ENCODE peak calls at places on chromosomes 4 and X, in ten cellular contexts. B is stomach, T is H1, N is IMR-90, V is GM12892, E is testis, K is Peyer's patch, W is ovary, G is lower leg skin, L is heart left ventricle. P is an unnamed sample.

GRCh38 chrX:17744896-17745523 is 7.7 kb downstream of the SCML1 start:
- DNase-seq in B (no peak), T (no peak), N (no peak), V (no peak), E (no peak), K (no peak), W (no peak), G (no peak), L (no peak), P (peak)

GRCh38 chr4:108738307-108738706 is 24.5 kb downstream of the ETNPPL start:
- DNase-seq in B (no peak), T (no peak), N (peak), V (no peak), E (no peak), K (no peak), W (no peak), G (no peak), L (no peak), P (no peak)

GRCh38 chrX:150730719-150731118 is 37.5 kb downstream of the MTMR1 start:
- DNase-seq in B (no peak), T (no peak), N (peak), V (no peak), E (no peak), K (no peak), W (no peak), G (no peak), L (no peak), P (no peak)

GRCh38 chr4:151233600-151233999 is 43.4 kb upstream of the PRSS48 start:
- DNase-seq in B (no peak), T (no peak), N (no peak), V (no peak), E (no peak), K (no peak), W (no peak), G (no peak), L (no peak), P (no peak)

GRCh38 chr4:169956441-169956840 is 69.8 kb downstream of the MFAP3L start:
- DNase-seq in B (no peak), T (no peak), N (no peak), V (no peak), E (no peak), K (no peak), W (no peak), G (no peak), L (no peak), P (no peak)

GRCh38 chr4:25088342-25088952 is 57.7 kb upstream of the LGI2 start:
- DNase-seq in B (no peak), T (no peak), N (peak), V (no peak), E (peak), K (no peak), W (no peak), G (no peak), L (peak), P (peak)

GRCh38 chr4:136900706-136901105 is 631.6 kb downstream of the PCDH18 start:
- DNase-seq in B (no peak), T (no peak), N (no peak), V (no peak), E (no peak), K (no peak), W (no peak), G (no peak), L (no peak), P (peak)

GRCh38 chr4:6692806-6693205 is 872 bp upstream of the S100P start:
- DNase-seq in B (no peak), T (no peak), N (peak), V (no peak), E (no peak), K (no peak), W (no peak), G (no peak), L (no peak), P (no peak)

GRCh38 chrX:100410083-100410590 is at the start of gene PCDH19:
- DNase-seq in B (peak), T (no peak), N (peak), V (peak), E (peak), K (no peak), W (peak), G (no peak), L (peak), P (peak)

GRCh38 chr4:94548571-94548970 is 96.8 kb downstream of the PDLIM5 start:
- DNase-seq in B (no peak), T (no peak), N (peak), V (no peak), E (no peak), K (no peak), W (no peak), G (no peak), L (peak), P (peak)

GRCh38 chrX:12971282-12972003 is 3.5 kb upstream of the TMSB4X start:
- DNase-seq in B (peak), T (no peak), N (no peak), V (no peak), E (peak), K (peak), W (peak), G (no peak), L (peak), P (peak)

GRCh38 chr4:157977086-157977485 is 195.7 kb downstream of the GASK1B start:
- DNase-seq in B (no peak), T (no peak), N (no peak), V (no peak), E (no peak), K (no peak), W (no peak), G (no peak), L (no peak), P (no peak)

GRCh38 chrX:44260609-44261008 is 82.9 kb downstream of the EFHC2 start:
- DNase-seq in B (no peak), T (no peak), N (no peak), V (no peak), E (no peak), K (no peak), W (no peak), G (no peak), L (no peak), P (no peak)

GRCh38 chrX:154317391-154318000 is 21.9 kb downstream of the TKTL1 start:
- DNase-seq in B (no peak), T (no peak), N (peak), V (no peak), E (no peak), K (no peak), W (peak), G (no peak), L (peak), P (no peak)

GRCh38 chrX:128619490-128619889 is 567.3 kb upstream of the ACTRT1 start:
- DNase-seq in B (no peak), T (no peak), N (no peak), V (no peak), E (no peak), K (no peak), W (no peak), G (no peak), L (no peak), P (no peak)

GRCh38 chr4:123397276-123398150 is 918 bp downstream of the SPRY1 start:
- DNase-seq in B (peak), T (no peak), N (peak), V (no peak), E (peak), K (peak), W (peak), G (peak), L (peak), P (peak)

GRCh38 chr4:123396294-123397275 is at the start of gene SPRY1:
- DNase-seq in B (peak), T (peak), N (peak), V (peak), E (peak), K (peak), W (peak), G (peak), L (peak), P (peak)

GRCh38 chr4:123399638-123400358 is 3.2 kb downstream of the SPRY1 start:
- DNase-seq in B (no peak), T (no peak), N (no peak), V (no peak), E (peak), K (no peak), W (no peak), G (no peak), L (no peak), P (peak)

GRCh38 chr4:123398151-123398802 is 1.7 kb downstream of the SPRY1 start:
- DNase-seq in B (peak), T (no peak), N (peak), V (peak), E (peak), K (peak), W (peak), G (peak), L (peak), P (peak)

DNA sequence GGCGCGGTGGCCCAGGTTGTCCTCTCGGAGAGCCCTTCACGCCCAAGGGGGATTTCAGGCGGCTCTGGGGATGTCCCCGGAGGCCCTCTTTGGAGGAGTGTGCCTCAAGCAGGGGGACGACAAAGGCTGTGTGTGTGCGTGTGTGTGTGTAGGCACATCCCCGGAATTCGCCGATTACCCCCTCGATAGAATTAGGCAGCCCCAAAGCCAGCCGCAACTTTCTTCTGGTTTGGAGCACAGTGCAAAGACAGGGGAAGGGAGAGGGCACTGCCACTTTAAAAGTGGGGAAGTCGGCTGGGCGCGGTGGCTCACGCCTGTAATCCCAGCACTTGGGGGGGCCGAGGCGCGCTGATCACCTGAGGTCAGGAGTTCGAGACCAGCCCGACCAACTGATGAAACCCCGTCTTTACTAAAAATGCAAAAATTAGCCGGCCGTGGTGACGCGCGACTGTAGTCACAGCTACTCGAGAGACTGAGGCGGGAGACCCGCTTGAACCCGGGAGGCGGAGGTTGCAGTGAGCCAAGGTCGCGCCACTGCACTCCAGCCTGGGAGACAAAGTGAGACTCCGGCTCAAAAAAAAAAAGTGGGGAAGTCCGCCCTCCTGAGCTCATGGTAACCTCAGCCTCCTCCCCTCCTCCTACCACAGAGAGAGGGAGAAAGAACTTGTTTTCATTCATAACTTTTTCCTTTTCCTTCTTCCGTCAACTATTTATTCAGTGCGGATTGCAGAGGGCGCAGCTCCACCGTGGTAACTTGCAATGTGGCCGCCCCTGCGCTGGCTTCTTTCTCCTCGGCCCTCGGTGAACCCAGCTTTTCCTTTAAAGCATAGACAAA is 2.4 kb downstream of the SPRY1 start:
- DNase-seq in B (peak), T (no peak), N (peak), V (peak), E (peak), K (peak), W (peak), G (peak), L (peak), P (peak)
- TF ChIP-seq POLR2A in B (no peak), T (peak), N (no peak), V (no peak), E (no peak), K (no peak), W (peak), G (no peak), L (no peak), P (no peak)

GRCh38 chr4:13705521-13706035 is 78.1 kb upstream of the BOD1L1 start:
- DNase-seq in B (no peak), T (no peak), N (no peak), V (no peak), E (no peak), K (no peak), W (peak), G (no peak), L (peak), P (no peak)
- TF ChIP-seq POLR2A in B (no peak), T (no peak), N (no peak), V (no peak), E (no peak), K (peak), W (no peak), G (no peak), L (no peak), P (no peak)

DNA sequence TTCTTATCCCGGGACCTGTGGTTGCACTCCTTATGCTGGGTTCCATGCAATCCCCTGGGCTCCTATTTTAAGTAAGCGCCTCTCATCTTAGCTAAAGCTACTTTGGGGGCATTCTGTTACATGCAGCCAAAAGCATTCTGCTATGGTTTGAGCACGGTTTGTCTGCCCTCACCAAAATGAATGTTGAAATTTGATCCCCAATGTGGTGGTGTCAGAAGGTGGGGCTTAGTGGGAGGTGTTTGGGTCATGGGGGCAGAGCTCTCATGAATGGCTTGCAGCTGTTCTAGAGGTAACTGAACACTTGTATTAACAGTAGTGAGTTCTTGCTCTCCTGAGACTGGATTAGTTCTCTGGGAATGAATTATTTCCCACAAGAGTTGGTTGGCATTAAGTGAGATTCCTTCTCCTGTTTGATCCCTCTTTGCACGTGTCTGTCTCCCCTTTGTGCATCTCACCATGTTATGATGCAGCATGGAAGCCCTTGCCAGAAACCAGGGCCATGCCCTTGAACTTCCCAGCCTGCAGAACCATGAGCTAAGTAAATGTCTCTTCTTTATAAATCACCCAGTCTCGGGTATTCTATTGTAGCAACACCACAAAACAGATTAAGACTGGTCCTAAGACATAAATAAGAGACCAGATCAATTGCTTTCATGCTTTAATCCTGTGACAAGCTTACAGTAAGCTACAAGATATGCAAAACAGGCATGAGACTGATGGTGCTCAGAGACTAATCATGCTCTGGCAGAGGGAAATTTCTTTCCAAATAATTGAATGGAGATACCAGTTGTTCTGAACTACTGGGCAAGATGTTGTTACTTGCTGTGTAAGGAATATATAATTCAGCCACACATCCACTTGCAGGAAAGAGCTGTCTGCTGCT is 141.7 kb downstream of the TSPAN5 start:
- DNase-seq in B (no peak), T (no peak), N (peak), V (no peak), E (no peak), K (no peak), W (no peak), G (no peak), L (no peak), P (no peak)
- TF ChIP-seq POLR2A in B (no peak), T (no peak), N (no peak), V (no peak), E (no peak), K (no peak), W (no peak), G (no peak), L (no peak), P (no peak)

DNA sequence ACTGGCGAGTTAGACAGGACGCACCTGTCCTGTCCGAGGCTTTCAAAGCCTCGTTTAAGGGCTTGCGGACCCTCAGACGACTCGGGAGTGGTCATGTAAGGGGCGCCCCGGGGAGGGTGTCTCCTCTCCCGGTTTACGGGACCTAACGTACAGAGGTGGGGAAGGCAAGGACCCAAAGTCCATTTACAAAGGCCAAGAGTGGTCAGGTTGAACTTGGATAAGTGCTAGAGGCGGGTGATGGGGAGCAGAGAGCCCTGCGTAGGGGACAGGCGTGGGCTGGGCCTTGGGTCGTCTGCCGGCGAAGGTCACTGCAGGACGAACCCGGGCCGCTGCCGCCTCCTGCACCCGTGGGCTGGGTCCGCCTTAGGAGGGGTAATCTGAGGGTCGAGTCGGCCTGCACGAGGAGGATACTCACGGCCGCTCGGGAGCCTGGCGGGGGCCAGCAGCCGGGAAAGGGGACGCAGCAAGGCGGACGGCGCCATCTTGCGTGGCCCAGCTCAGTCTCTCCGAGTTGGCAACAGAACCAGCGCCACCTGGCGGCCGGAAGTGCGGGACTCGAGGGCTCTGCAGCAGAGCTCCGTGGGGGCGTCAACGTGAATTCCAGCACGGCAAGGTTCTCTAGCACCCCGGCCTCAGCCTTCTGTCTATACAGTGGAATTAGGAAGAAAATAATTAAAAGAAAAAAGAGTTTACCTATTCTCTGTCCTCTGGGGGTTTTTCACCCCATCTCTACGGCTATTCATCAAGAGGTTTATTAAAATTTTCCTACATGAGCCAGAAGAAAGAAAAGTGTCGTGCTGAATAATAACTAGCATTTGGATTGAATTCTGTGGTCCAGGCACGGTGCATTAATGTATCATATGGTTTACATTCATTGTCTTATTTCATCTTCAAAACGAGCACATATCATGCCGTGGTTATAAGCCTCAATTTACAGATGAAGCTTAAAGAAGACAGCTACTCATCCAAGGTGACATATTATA is 5.7 kb upstream of the NAA15 start:
- DNase-seq in B (peak), T (peak), N (peak), V (peak), E (peak), K (peak), W (peak), G (peak), L (peak), P (peak)
- TF ChIP-seq POLR2A in B (no peak), T (peak), N (peak), V (peak), E (no peak), K (no peak), W (peak), G (no peak), L (no peak), P (peak)

DNA sequence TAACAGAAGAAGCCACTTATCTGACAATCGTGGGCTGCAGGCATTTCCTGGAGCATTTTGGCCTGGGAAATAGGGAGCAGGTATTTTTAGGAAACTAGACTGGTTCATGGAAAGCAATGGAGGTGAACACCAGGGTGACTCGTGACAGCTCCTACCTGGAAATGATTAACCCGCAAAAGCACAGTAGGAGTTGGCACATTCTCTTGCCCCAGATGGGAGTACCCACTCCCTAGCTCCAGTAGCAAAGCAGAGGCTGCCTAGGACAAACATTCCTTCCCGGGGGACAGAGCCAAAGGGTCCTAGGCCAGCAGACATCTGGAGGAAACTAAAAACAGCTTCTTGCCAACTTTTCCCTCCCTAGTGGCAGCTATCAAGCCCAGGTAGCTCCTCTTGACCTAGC is 29.0 kb downstream of the RTL5 start:
- DNase-seq in B (peak), T (no peak), N (no peak), V (no peak), E (no peak), K (no peak), W (no peak), G (peak), L (no peak), P (no peak)
- TF ChIP-seq POLR2A in B (no peak), T (no peak), N (no peak), V (no peak), E (no peak), K (no peak), W (no peak), G (no peak), L (no peak), P (no peak)

GRCh38 chr4:89056953-89057398 is at the start of gene FAM13A:
- DNase-seq in B (peak), T (peak), N (peak), V (no peak), E (peak), K (peak), W (peak), G (peak), L (peak), P (peak)
- TF ChIP-seq POLR2A in B (no peak), T (peak), N (no peak), V (no peak), E (no peak), K (no peak), W (no peak), G (no peak), L (no peak), P (peak)